ENCODE peak calls at places on chromosomes 1 and 21, in nine cellular contexts. L, J, G, N, O, A, D, E and R are unnamed samples.

GRCh38 chr21:23960769-23961168 is 1646.5 kb downstream of the MRPL39 start:
- DNase-seq in L (no peak), J (no peak), G (no peak), N (no peak), O (no peak), A (no peak), D (no peak), E (no peak), R (no peak)

GRCh38 chr1:40391688-40392145 is 18.2 kb downstream of the SMAP2 start:
- DNase-seq in L (no peak), J (no peak), G (no peak), N (peak), O (no peak), A (no peak), D (no peak), E (no peak), R (no peak)

GRCh38 chr1:183674339-183674738 is 21.2 kb upstream of the APOBEC4 start:
- DNase-seq in L (peak), J (no peak), G (no peak), N (no peak), O (no peak), A (no peak), D (no peak), E (no peak), R (no peak)

GRCh38 chr1:87959236-87959635 is 630.6 kb downstream of the LMO4 start:
- DNase-seq in L (no peak), J (no peak), G (no peak), N (no peak), O (no peak), A (no peak), D (no peak), E (no peak), R (no peak)

GRCh38 chr1:95229042-95229441 is 5.0 kb upstream of the RWDD3 start:
- DNase-seq in L (no peak), J (no peak), G (no peak), N (no peak), O (no peak), A (no peak), D (no peak), E (no peak), R (no peak)

GRCh38 chr1:248686815-248687214 is 15.8 kb downstream of the OR14I1 start:
- DNase-seq in L (no peak), J (no peak), G (peak), N (no peak), O (no peak), A (no peak), D (no peak), E (no peak), R (no peak)

GRCh38 chr1:222815367-222815765 is 527 bp downstream of the DISP1 start:
- DNase-seq in L (no peak), J (peak), G (peak), N (no peak), O (no peak), A (peak), D (no peak), E (no peak), R (no peak)

GRCh38 chr1:231369282-231369681 is 31.2 kb downstream of the SPRTN start:
- DNase-seq in L (no peak), J (no peak), G (no peak), N (no peak), O (no peak), A (no peak), D (no peak), E (no peak), R (no peak)

GRCh38 chr1:222606757-222607156 is 11.1 kb upstream of the MIA3 start:
- DNase-seq in L (no peak), J (no peak), G (no peak), N (no peak), O (no peak), A (no peak), D (no peak), E (no peak), R (no peak)

GRCh38 chr21:35333831-35334593 is 284.9 kb upstream of the RUNX1 start:
- DNase-seq in L (no peak), J (no peak), G (no peak), N (no peak), O (no peak), A (no peak), D (no peak), E (peak), R (no peak)

GRCh38 chr1:109892476-109893368 is 17.9 kb upstream of the CSF1 start:
- DNase-seq in L (no peak), J (no peak), G (no peak), N (no peak), O (no peak), A (no peak), D (no peak), E (no peak), R (no peak)

GRCh38 chr21:34702341-34702807 is 33.6 kb downstream of the CLIC6 start:
- DNase-seq in L (peak), J (no peak), G (no peak), N (peak), O (peak), A (peak), D (no peak), E (peak), R (no peak)

GRCh38 chr1:212107481-212107880 is 71.9 kb downstream of the DTL start:
- DNase-seq in L (no peak), J (no peak), G (no peak), N (no peak), O (no peak), A (no peak), D (no peak), E (no peak), R (no peak)

GRCh38 chr1:25117233-25117823 is 115.0 kb downstream of the SYF2 start:
- DNase-seq in L (no peak), J (no peak), G (no peak), N (peak), O (no peak), A (no peak), D (no peak), E (no peak), R (no peak)

DNA sequence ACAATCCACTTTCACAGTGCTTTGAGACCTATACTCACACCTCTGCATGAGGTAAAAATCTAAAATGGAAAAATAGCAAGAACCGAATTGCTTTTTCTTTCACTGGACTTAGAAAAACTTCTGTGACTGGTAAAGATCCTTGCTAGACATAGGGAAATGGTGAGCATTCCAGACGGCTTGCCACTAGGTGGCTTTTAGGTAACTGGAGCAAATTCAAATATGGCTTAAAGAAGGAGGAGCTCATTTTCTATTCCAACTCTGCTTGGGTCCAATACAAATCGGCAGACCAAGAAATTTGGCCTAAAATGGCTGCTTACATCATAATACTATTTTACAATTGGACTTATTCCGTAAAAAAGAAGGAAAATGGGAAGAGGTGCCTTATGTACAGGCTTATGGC is 977.9 kb downstream of the ADGRL2 start:
- DNase-seq in L (peak), J (no peak), G (no peak), N (no peak), O (no peak), A (no peak), D (no peak), E (no peak), R (no peak)
- TF ChIP-seq CTCF in L (no peak), J (no peak), G (peak), N (no peak), O (peak), A (no peak), D (no peak), E (no peak), R (peak)

GRCh38 chr1:218683224-218683623 is 338.1 kb downstream of the TGFB2 start:
- DNase-seq in L (no peak), J (no peak), G (no peak), N (no peak), O (no peak), A (no peak), D (no peak), E (no peak), R (no peak)
- TF ChIP-seq CTCF in L (peak), J (no peak), G (no peak), N (no peak), O (no peak), A (no peak), D (no peak), E (no peak), R (peak)

GRCh38 chr1:220786337-220787068 is at the start of gene MTARC1:
- DNase-seq in L (peak), J (no peak), G (peak), N (peak), O (no peak), A (no peak), D (peak), E (no peak), R (no peak)
- TF ChIP-seq CTCF in L (no peak), J (no peak), G (peak), N (no peak), O (no peak), A (peak), D (no peak), E (no peak), R (peak)

GRCh38 chr21:39313457-39314154 is at the start of gene BRWD1:
- DNase-seq in L (peak), J (peak), G (peak), N (peak), O (no peak), A (peak), D (peak), E (peak), R (peak)
- TF ChIP-seq CTCF in L (peak), J (no peak), G (peak), N (no peak), O (peak), A (peak), D (no peak), E (peak), R (peak)

GRCh38 chr1:27602510-27603319 is 1.2 kb downstream of the AHDC1 start:
- DNase-seq in L (no peak), J (no peak), G (peak), N (peak), O (no peak), A (peak), D (peak), E (no peak), R (no peak)

GRCh38 chr1:27604579-27605299 is 795 bp upstream of the AHDC1 start:
- DNase-seq in L (no peak), J (no peak), G (no peak), N (no peak), O (no peak), A (no peak), D (no peak), E (no peak), R (no peak)

GRCh38 chr1:27603320-27603961 is 503 bp downstream of the AHDC1 start:
- DNase-seq in L (no peak), J (no peak), G (peak), N (peak), O (no peak), A (no peak), D (peak), E (no peak), R (no peak)

GRCh38 chr1:27605300-27605766 is 1.4 kb upstream of the AHDC1 start:
- DNase-seq in L (no peak), J (no peak), G (no peak), N (no peak), O (no peak), A (no peak), D (no peak), E (no peak), R (no peak)

DNA sequence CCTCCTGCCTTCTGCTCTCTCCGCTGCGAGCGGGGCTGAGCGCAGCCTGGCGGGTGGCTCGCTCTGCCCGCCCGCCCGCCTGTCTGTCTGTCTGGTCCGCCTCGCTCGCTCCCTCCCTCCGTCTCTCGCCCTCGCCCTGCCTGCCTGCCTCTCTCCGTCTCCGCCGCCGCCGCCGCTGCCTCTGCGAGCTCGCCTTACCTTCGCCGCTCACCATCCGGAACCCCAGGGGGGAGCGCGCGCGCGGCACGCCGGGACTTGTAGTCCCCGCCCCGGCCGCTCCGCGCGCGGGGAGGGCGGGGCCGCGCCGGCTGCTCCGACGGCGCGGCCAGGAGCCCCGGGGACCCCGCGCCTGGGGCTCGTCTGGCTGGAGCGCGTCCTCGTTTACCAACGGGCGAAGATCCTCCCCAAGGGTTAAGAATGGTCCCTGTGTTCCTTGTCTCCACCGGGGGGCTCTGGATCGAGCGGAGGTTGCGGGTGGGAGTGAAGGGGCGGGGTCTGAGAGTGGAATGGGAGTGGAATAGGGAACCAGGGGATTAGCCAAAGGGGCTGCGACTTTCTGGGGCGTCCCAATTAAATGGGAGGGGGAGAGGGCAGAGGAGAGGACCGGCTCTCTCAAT is at the start of gene AHDC1:
- DNase-seq in L (peak), J (peak), G (peak), N (peak), O (peak), A (peak), D (peak), E (peak), R (no peak)
- TF ChIP-seq CTCF in L (no peak), J (no peak), G (no peak), N (no peak), O (no peak), A (peak), D (no peak), E (no peak), R (peak)

GRCh38 chr1:151008244-151009205 is at the start of gene PRUNE1:
- DNase-seq in L (peak), J (peak), G (peak), N (peak), O (peak), A (peak), D (peak), E (peak), R (peak)
- TF ChIP-seq CTCF in L (no peak), J (no peak), G (no peak), N (no peak), O (no peak), A (no peak), D (no peak), E (no peak), R (no peak)

DNA sequence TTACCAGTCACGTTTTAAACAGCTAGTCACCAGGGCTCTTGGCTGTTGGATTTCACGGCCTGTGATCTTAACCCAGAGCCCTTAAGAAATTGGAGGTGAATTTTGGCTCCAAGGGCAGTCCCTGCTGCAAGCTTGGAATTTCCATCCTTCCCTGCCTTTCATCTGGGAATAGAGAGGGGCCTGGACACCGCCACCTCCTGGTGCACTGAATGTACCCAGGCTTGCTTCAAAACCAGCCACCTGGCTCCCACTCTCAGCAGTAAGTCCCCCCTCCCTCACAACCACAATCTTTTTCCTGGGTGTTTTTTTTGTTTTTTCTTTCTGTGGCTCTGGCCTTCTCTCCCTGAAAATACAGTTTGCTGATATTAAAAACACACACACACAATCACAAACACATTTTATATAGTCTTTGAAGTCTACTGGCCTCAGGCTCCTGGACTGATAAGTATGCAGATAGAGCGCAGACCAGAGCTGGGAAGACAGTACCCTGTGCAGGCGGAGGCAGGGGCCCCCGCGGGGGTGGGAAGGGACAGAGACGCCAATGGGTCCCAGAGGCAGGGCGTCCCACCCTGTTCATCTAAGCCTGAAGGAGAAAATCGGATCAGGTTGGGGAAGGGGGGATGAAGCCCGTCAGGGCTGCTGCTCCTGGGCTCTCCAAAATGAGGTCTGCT is 65.8 kb upstream of the IGSF21 start:
- DNase-seq in L (no peak), J (no peak), G (no peak), N (no peak), O (no peak), A (no peak), D (no peak), E (no peak), R (no peak)
- TF ChIP-seq CTCF in L (no peak), J (no peak), G (no peak), N (no peak), O (no peak), A (no peak), D (no peak), E (no peak), R (no peak)

GRCh38 chr1:179598631-179599030 is 7.0 kb downstream of the TDRD5 start:
- DNase-seq in L (no peak), J (no peak), G (no peak), N (no peak), O (no peak), A (no peak), D (no peak), E (no peak), R (no peak)

GRCh38 chr1:179601093-179601492 is 9.5 kb downstream of the TDRD5 start:
- DNase-seq in L (no peak), J (no peak), G (no peak), N (no peak), O (no peak), A (no peak), D (no peak), E (no peak), R (no peak)

DNA sequence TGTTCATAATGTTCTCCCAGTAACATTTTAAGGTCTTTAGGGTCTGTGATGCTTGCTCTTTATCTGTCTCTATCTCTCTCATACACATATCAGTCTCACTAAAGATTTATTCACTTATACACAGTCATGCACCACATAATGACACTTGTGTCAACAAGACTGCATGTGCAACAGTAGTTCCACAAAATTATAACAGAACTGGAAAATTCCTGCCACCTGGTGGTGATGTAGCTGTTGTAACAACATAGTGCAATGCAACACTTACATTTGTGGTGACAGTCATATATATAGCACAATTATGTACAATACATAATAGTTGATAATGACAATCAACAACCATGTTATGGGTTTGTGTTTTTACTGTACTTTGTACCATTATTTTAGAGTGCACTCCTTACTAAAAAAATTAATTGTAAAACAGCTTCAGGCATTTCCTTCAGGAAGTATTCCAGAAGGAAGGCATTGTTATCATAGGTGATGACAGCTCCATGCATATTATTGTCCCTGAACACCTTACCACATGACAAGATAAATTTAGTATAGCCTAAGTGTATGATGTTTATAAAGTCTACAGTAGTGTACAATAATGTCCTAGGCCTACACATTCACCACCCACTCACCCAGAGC is 8.1 kb downstream of the TDRD5 start:
- DNase-seq in L (peak), J (no peak), G (no peak), N (no peak), O (no peak), A (no peak), D (no peak), E (no peak), R (no peak)
- TF ChIP-seq CTCF in L (peak), J (peak), G (peak), N (no peak), O (peak), A (no peak), D (peak), E (no peak), R (peak)

DNA sequence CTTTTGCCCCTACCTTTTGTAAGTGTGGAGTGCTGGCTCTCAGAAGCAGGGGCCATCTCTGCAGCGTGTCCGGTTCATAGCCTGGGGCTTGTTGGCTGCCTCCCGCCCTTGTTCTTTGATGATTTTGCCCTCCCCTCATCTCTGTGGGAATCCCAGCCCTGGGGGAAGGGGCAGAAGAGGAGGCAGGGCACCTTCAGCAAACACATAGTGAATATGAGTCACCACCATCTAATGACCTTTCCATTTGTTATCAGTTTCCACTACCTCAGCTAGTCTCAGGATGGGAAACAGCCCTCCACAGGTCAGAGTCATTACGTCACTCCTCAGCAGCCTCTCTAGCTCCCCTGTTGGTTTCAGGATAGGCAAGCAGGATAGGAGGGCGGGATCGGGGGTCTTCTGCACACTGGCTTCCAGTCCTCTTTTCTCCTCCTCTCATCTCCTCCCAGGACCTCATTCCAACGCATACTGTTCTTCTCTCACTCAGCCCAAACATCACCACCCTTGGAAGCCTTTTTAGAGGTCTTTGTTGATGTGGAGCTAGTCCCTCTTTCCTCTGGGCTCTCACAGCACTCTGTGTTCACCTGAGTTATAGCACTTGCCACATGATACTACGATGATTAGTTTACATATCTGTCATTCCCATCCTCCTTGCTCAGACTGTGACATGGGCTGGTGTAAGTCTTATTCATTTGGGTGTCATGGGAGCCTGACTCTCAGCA is 15.8 kb downstream of the GADD45A start:
- DNase-seq in L (no peak), J (no peak), G (no peak), N (no peak), O (no peak), A (peak), D (no peak), E (no peak), R (no peak)
- TF ChIP-seq CTCF in L (no peak), J (no peak), G (peak), N (no peak), O (peak), A (peak), D (no peak), E (no peak), R (peak)